ENCODE peak calls at places on chromosomes 13 and 19, in six cellular contexts. C is Calu3, K is psoas muscle, X is cardiac muscle cell, J is AG04450, N is fibroblast of mammary gland. A is an unnamed sample.

GRCh38 chr19:19943848-19944582 is 43.3 kb downstream of the ZNF93 start:
- DNase-seq in C (no peak), K (no peak), N (no peak), J (no peak), X (no peak), A (no peak)

GRCh38 chr13:73835138-73835721 is 299.0 kb downstream of the KLF12 start:
- DNase-seq in C (no peak), K (no peak), N (peak; percentile 59), J (no peak), X (peak; percentile 61), A (peak; percentile 47)

GRCh38 chr19:39138221-39139211 is 12.9 kb downstream of the PAK4 start:
- DNase-seq in N (no peak), X (no peak), C (no peak), K (no peak), J (no peak), A (no peak)

GRCh38 chr19:7272856-7273578 is 21.2 kb downstream of the INSR start:
- DNase-seq in C (no peak), J (no peak), K (no peak), N (peak; percentile 48), X (peak; percentile 64), A (no peak)

GRCh38 chr19:16370671-16371391 is 46.2 kb downstream of the KLF2 start:
- DNase-seq in K (no peak), C (no peak), J (no peak), N (no peak), X (no peak), A (no peak)

GRCh38 chr19:6674868-6675305 is 4.9 kb upstream of the TNFSF14 start:
- DNase-seq in N (peak; percentile 57), J (no peak), K (peak; percentile 49), C (no peak), X (peak; percentile 82), A (peak; percentile 47)

GRCh38 chr19:425056-425455 is 16.1 kb upstream of the C2CD4C start:
- DNase-seq in C (no peak), J (no peak), X (no peak), K (no peak), N (no peak), A (no peak)

GRCh38 chr13:27463500-27463899 is 13.1 kb upstream of the MTIF3 start:
- DNase-seq in K (no peak), J (no peak), N (no peak), C (no peak), X (no peak), A (no peak)

GRCh38 chr13:62014299-62014698 is 598.6 kb upstream of the PCDH20 start:
- DNase-seq in C (no peak), X (peak; percentile 6), K (no peak), N (peak; percentile 1), J (no peak), A (no peak)

GRCh38 chr19:19217110-19217509 is 5.4 kb downstream of the NCAN start:
- DNase-seq in C (no peak), K (no peak), X (no peak), J (no peak), N (peak; percentile 41), A (peak; percentile 44)

GRCh38 chr13:108558489-108558888 is 70.9 kb upstream of the MYO16 start:
- DNase-seq in K (no peak), J (no peak), N (no peak), C (no peak), X (no peak), A (no peak)

GRCh38 chr13:113448885-113449692 is 4.2 kb downstream of the ADPRHL1 start:
- DNase-seq in X (no peak), J (no peak), K (peak; percentile 67), N (peak; percentile 93), C (peak; percentile 69), A (no peak)

GRCh38 chr19:52923782-52924593 is 760 bp upstream of the ZNF888 start:
- DNase-seq in X (peak; percentile 42), C (peak; percentile 79), J (no peak), N (peak; percentile 48), K (peak; percentile 53), A (no peak)

GRCh38 chr19:47107201-47107952 is 6.2 kb downstream of the ZC3H4 start:
- DNase-seq in X (no peak), N (peak; percentile 44), K (no peak), J (no peak), C (peak; percentile 71), A (no peak)

GRCh38 chr19:19239675-19240074 is 27.9 kb downstream of the NCAN start:
- DNase-seq in N (no peak), K (no peak), J (no peak), X (no peak), C (no peak), A (no peak)

GRCh38 chr19:31338069-31338767 is 11.0 kb downstream of the TSHZ3 start:
- DNase-seq in K (peak; percentile 43), X (peak; percentile 94), J (no peak), N (peak; percentile 78), C (no peak), A (peak; percentile 49)

GRCh38 chr13:99572131-99572530 is 70.9 kb downstream of the TM9SF2 start:
- DNase-seq in C (no peak), K (no peak), X (peak; percentile 31), N (peak; percentile 36), J (no peak), A (no peak)

GRCh38 chr13:91228083-91228482 is 119.4 kb upstream of the MIR17HG start:
- DNase-seq in J (no peak), K (no peak), N (no peak), C (no peak), X (no peak), A (no peak)

GRCh38 chr19:53057904-53058579 is 13.5 kb downstream of the ERVV-2 start:
- DNase-seq in N (no peak), C (no peak), K (no peak), J (no peak), X (peak; percentile 15), A (no peak)

GRCh38 chr13:110921695-110922094 is 6.8 kb upstream of the ANKRD10 start:
- DNase-seq in N (no peak), X (no peak), J (no peak), K (no peak), C (no peak), A (no peak)

GRCh38 chr19:13707901-13708300 is 56.4 kb upstream of the MRI1 start:
- DNase-seq in C (no peak), X (no peak), J (no peak), K (no peak), N (no peak), A (no peak)

GRCh38 chr13:36475468-36475867 is 43.2 kb downstream of the CCNA1 start:
- DNase-seq in C (peak; percentile 25), K (no peak), X (peak; percentile 22), N (peak; percentile 28), J (no peak), A (no peak)

DNA sequence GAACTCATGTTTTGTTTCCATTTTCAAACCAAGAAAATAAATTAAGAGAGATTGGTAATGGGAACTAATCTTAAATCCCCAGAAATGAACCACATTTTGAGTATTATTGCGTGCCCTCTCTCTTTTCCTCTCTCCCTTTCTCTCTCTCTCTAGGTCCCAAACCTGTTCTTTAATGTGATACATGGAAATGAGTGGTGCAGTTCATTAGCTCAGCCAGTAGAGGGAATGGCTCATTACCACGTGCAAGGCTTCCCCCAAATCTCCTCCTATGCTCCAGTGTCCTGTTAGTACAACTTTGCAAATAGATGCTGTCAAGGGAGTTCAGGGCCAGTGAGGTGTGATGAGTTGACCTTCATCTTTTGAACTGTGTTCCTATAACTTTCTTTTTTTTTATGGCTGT is 178.4 kb downstream of the FGF9 start:
- DNase-seq in K (no peak), X (peak; percentile 6), C (peak; percentile 14), J (no peak), N (peak; percentile 6), A (no peak)
- TF ChIP-seq CTCF in K (peak; percentile 27), X (peak; percentile 18), C (peak; percentile 46), J (peak; percentile 64), N (peak; percentile 22), A (peak; percentile 39)

DNA sequence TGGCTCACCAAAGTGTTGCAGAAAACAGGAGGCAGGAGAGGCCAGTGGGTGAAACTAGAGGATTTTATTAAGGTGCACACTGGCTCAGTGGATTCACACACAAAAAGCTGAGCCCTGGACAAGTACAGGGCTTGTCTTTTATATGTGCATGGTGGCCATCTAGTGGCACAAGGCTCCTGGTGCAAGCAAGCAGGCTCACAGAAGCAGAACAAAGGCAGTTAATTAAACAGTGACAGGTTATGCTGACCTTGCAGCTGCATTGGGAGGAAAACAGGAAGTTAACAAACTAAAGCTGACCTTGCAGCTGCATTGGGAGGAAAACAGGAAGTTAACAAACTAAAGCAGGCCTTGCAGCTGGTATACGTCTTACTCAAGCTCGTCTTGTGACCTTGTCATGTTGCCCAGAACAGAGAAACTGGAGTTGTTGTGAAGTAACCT is 65.3 kb upstream of the ZNF681 start:
- DNase-seq in J (no peak), N (peak; percentile 4), X (peak; percentile 1), K (no peak), C (no peak), A (no peak)
- TF ChIP-seq CTCF in J (no peak), N (peak; percentile 5), X (no peak), K (no peak), C (no peak), A (peak; percentile 27)

DNA sequence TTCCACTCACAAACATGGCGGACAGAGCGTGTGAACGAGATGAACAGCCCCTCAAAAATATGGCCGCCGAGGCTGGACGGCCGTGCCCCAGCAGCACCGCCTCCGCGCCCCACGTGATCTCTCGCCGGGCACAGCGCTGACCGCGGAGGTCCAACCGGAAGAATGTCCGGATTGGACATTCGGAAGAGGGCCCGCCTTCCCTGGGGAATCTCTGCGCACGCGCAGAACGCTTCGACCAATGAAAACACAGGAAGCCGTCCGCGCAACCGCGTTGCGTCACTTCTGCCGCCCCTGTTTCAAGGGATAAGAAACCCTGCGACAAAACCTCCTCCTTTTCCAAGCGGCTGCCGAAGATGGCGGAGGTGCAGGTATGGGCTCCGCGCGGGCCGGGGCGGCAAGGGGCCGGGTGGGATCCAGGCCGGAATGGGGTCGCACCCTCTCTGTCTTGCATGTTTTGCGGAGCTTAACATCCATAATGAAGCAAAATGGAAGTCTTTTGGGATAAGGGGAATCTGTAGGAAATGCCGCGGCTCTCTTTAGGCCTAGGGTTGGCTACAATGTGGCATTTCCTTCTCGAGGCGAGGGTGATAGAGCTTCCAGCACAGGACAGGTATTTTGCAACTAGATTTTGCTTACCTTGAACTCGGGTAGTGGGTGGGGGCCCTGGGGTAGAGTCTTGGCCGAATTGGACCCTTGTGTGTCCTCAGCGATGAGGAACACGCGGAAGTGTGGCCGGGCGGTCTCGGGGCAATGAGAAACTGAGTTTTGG is at the start of gene RPL13A:
- DNase-seq in X (peak; percentile 100), K (peak; percentile 100), J (peak; percentile 99), N (peak; percentile 99), C (peak; percentile 100), A (peak; percentile 99)
- TF ChIP-seq CTCF in X (no peak), K (no peak), J (no peak), N (no peak), C (no peak), A (no peak)

DNA sequence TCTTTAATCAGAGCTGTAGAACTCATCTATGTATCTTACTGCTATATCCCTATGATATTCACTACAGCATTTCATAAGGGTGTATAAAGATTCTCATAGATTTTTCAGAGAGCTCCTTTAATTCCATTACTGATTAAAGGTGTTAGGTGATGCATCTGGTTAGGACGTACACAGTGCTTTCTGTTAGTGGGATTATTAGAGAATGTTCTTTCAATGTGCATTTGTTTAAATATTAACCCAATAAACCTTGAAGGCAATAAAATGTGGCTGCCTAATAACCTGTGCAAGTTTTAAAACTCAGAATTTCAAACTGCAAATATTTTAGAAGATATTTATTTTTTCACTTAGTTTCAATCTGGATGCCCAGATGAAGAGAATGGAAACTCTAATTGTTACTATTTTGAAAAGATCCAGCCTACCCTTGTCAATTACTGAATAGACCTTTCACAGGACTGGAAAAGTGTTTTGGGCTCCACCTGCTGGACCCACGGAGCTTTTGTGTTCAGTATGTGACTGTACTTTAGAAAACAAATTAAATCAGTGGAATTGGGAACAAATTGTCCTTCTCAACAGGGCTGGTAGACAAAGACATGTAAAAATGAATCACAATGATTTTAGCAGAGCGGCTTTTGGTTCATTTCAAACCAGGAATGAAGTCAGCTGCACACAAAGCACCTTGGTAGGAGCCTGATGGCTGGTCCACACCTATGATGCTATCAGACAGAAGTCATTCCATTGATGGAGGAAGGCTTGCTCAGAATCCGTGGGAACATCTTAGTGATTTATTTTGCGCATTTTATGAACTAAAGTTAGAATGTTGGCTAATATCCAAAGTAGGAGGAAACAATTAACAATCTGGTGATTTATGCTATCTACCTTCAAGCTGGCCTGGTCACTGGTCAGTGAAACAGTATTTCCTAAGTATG is 89.5 kb upstream of the RAP2A start:
- DNase-seq in K (peak; percentile 63), N (peak; percentile 75), J (no peak), C (peak; percentile 16), X (peak; percentile 75), A (peak; percentile 47)
- TF ChIP-seq CTCF in K (peak; percentile 79), N (peak; percentile 81), J (peak; percentile 80), C (peak; percentile 14), X (peak; percentile 75), A (peak; percentile 81)

A was measured in HFFc6.